ENCODE peak calls at places on chromosomes 1 and 21, in ten cellular contexts. Q is substantia nigra; N is sigmoid colon; A is globus pallidus; C is GM06990; Z is CD8-positive, alpha-beta T cell; D is neural crest cell; L is activated naive CD4-positive, alpha-beta T cell treated with Interleukin-2 at 50 U/mL for 16 hours; H is fibroblast of the aortic adventitia; T is NB4. W is an unnamed sample.

GRCh38 chr1:62508187-62508758 is 71.4 kb downstream of the USP1 start:
- DNase-seq in Q (no peak), N (no peak), A (peak; percentile 26), C (no peak), Z (no peak), D (no peak), L (no peak), H (peak; percentile 74), T (peak; percentile 56), W (no peak)

GRCh38 chr1:58573138-58573537 is 3.9 kb downstream of the TACSTD2 start:
- DNase-seq in Q (no peak), N (no peak), A (no peak), C (peak; percentile 22), Z (no peak), D (no peak), L (no peak), H (no peak), T (no peak), W (no peak)

GRCh38 chr1:228841632-228842031 is 106.4 kb downstream of the RHOU start:
- DNase-seq in Q (no peak), N (no peak), A (no peak), C (no peak), Z (no peak), D (no peak), L (no peak), H (no peak), T (no peak), W (no peak)

GRCh38 chr1:18816808-18817207 is 42.7 kb downstream of the TAS1R2 start:
- DNase-seq in Q (no peak), N (no peak), A (no peak), C (no peak), Z (no peak), D (no peak), L (no peak), H (no peak), T (no peak), W (no peak)

GRCh38 chr1:202998836-202999750 is 8.1 kb upstream of the TMEM183A start:
- DNase-seq in Q (no peak), N (no peak), A (peak; percentile 43), C (peak; percentile 55), Z (peak; percentile 45), D (peak; percentile 68), L (peak; percentile 58), H (peak; percentile 73), T (peak; percentile 74), W (peak; percentile 40)

GRCh38 chr1:74729741-74730478 is 2.9 kb downstream of the CRYZ start:
- DNase-seq in Q (no peak), N (no peak), A (no peak), C (no peak), Z (no peak), D (no peak), L (no peak), H (peak; percentile 39), T (no peak), W (no peak)

GRCh38 chr1:228354390-228355320 is 52.0 kb downstream of the TRIM11 start:
- DNase-seq in Q (no peak), N (no peak), A (no peak), C (no peak), Z (no peak), D (no peak), L (no peak), H (no peak), T (no peak), W (no peak)

GRCh38 chr1:152870831-152871730 is 7.0 kb upstream of the SMCP start:
- DNase-seq in Q (no peak), N (no peak), A (no peak), C (no peak), Z (no peak), D (no peak), L (no peak), H (peak; percentile 31), T (peak; percentile 42), W (peak; percentile 23)

GRCh38 chr1:165034136-165034535 is 322.4 kb downstream of the LMX1A start:
- DNase-seq in Q (no peak), N (no peak), A (no peak), C (no peak), Z (no peak), D (no peak), L (no peak), H (no peak), T (no peak), W (no peak)

GRCh38 chr1:38114231-38114630 is 67.6 kb upstream of the POU3F1 start:
- DNase-seq in Q (peak; percentile 11), N (no peak), A (peak; percentile 69), C (no peak), Z (no peak), D (no peak), L (no peak), H (peak; percentile 12), T (no peak), W (no peak)

GRCh38 chr1:80582980-80583379 is 1217.8 kb upstream of the ADGRL2 start:
- DNase-seq in Q (no peak), N (no peak), A (no peak), C (no peak), Z (no peak), D (no peak), L (no peak), H (no peak), T (no peak), W (no peak)

GRCh38 chr1:21607549-21608529 is 61.3 kb downstream of the RAP1GAP start:
- DNase-seq in Q (no peak), N (peak; percentile 71), A (no peak), C (peak; percentile 85), Z (no peak), D (peak; percentile 90), L (peak; percentile 47), H (peak; percentile 55), T (peak; percentile 65), W (peak; percentile 85)

GRCh38 chr1:57424231-57425027 is 569 bp upstream of the DAB1 start:
- DNase-seq in Q (no peak), N (no peak), A (no peak), C (peak; percentile 3), Z (no peak), D (peak; percentile 58), L (no peak), H (peak; percentile 18), T (no peak), W (peak; percentile 89)

GRCh38 chr21:28959367-28960099 is 33.1 kb downstream of the LTN1 start:
- DNase-seq in Q (no peak), N (no peak), A (no peak), C (no peak), Z (no peak), D (no peak), L (no peak), H (peak; percentile 84), T (no peak), W (no peak)

GRCh38 chr1:59994302-59995198 is 68.0 kb upstream of the CYP2J2 start:
- DNase-seq in Q (no peak), N (no peak), A (no peak), C (no peak), Z (no peak), D (no peak), L (no peak), H (peak; percentile 90), T (no peak), W (no peak)

GRCh38 chr1:201554167-201554600 is 15.3 kb downstream of the NAV1 start:
- DNase-seq in Q (no peak), N (peak; percentile 72), A (no peak), C (no peak), Z (no peak), D (no peak), L (no peak), H (peak; percentile 52), T (no peak), W (no peak)

GRCh38 chr21:25837545-25838263 is 102.9 kb downstream of the GABPA start:
- DNase-seq in Q (no peak), N (no peak), A (peak; percentile 35), C (no peak), Z (no peak), D (no peak), L (no peak), H (peak; percentile 96), T (no peak), W (no peak)

GRCh38 chr1:53295746-53296722 is 31.8 kb downstream of the LRP8 start:
- DNase-seq in Q (no peak), N (no peak), A (no peak), C (no peak), Z (no peak), D (peak; percentile 32), L (no peak), H (peak; percentile 9), T (no peak), W (peak; percentile 76)

GRCh38 chr1:40508375-40509341 is at the start of gene EXO5:
- DNase-seq in Q (peak; percentile 62), N (peak; percentile 88), A (peak; percentile 56), C (peak; percentile 89), Z (peak; percentile 76), D (peak; percentile 64), L (peak; percentile 87), H (peak; percentile 69), T (peak; percentile 90), W (peak; percentile 93)

GRCh38 chr1:113949007-113949406 is 19.9 kb downstream of the HIPK1 start:
- DNase-seq in Q (no peak), N (no peak), A (no peak), C (no peak), Z (no peak), D (no peak), L (no peak), H (peak; percentile 44), T (peak; percentile 34), W (no peak)

GRCh38 chr1:40794915-40795715 is 11.5 kb downstream of the KCNQ4 start:
- DNase-seq in Q (no peak), N (no peak), A (no peak), C (no peak), Z (no peak), D (no peak), L (no peak), H (no peak), T (no peak), W (no peak)

GRCh38 chr1:89503690-89504089 is 20.9 kb upstream of the LRRC8B start:
- DNase-seq in Q (no peak), N (no peak), A (no peak), C (no peak), Z (no peak), D (no peak), L (no peak), H (no peak), T (no peak), W (no peak)

GRCh38 chr1:157963713-157964112 is 29.7 kb upstream of the KIRREL1 start:
- DNase-seq in Q (peak; percentile 29), N (peak; percentile 75), A (peak; percentile 66), C (no peak), Z (peak; percentile 32), D (peak; percentile 79), L (peak; percentile 48), H (peak; percentile 75), T (peak; percentile 62), W (peak; percentile 86)

GRCh38 chr1:116628448-116628847 is 39.1 kb downstream of the IGSF3 start:
- DNase-seq in Q (no peak), N (no peak), A (no peak), C (peak; percentile 29), Z (no peak), D (no peak), L (peak; percentile 5), H (no peak), T (no peak), W (no peak)

GRCh38 chr21:41548781-41549180 is 40.8 kb upstream of the TMPRSS2 start:
- DNase-seq in Q (no peak), N (no peak), A (no peak), C (no peak), Z (no peak), D (no peak), L (no peak), H (no peak), T (no peak), W (peak; percentile 67)

GRCh38 chr1:163570061-163570460 is 248.3 kb downstream of the NUF2 start:
- DNase-seq in Q (no peak), N (no peak), A (no peak), C (no peak), Z (no peak), D (no peak), L (no peak), H (peak; percentile 2), T (no peak), W (no peak)

GRCh38 chr1:237677979-237678378 is 212.7 kb downstream of the ZP4 start:
- DNase-seq in Q (no peak), N (no peak), A (peak; percentile 15), C (no peak), Z (no peak), D (no peak), L (no peak), H (no peak), T (peak; percentile 4), W (no peak)

GRCh38 chr1:82388679-82389078 is 587.9 kb downstream of the ADGRL2 start:
- DNase-seq in Q (no peak), N (no peak), A (no peak), C (no peak), Z (no peak), D (no peak), L (no peak), H (peak; percentile 11), T (no peak), W (no peak)

W was measured in retina.